ENCODE peak calls at places on chromosomes 11 and 22, in eight cellular contexts. J is adrenal gland, E is ovary, O is foreskin fibroblast, K is pancreas, B is HL-60, Y is AG04449, C is A549. L is an unnamed sample.

GRCh38 chr11:133239530-133239929 is 292.8 kb downstream of the OPCML start:
- DNase-seq in E (no peak), B (no peak), Y (no peak), O (no peak), C (no peak), J (no peak), K (no peak), L (no peak)

GRCh38 chr11:26792956-26793355 is 71.1 kb upstream of the SLC5A12 start:
- DNase-seq in K (no peak), Y (peak; percentile 55), J (no peak), E (no peak), B (no peak), O (peak; percentile 26), C (no peak), L (no peak)

GRCh38 chr11:70002433-70002832 is 75.7 kb upstream of the ANO1 start:
- DNase-seq in B (peak; percentile 22), O (no peak), Y (no peak), J (no peak), C (no peak), K (no peak), E (no peak), L (no peak)

GRCh38 chr11:45646275-45646970 is 19.0 kb downstream of the CHST1 start:
- DNase-seq in K (no peak), J (no peak), E (no peak), Y (no peak), B (no peak), C (peak; percentile 17), O (peak; percentile 20), L (no peak)

GRCh38 chr11:86869966-86870570 is 69.7 kb downstream of the PRSS23 start:
- DNase-seq in E (peak; percentile 81), B (peak; percentile 16), C (peak; percentile 54), J (peak; percentile 61), K (peak; percentile 42), O (peak; percentile 57), Y (no peak), L (peak; percentile 7)

GRCh38 chr22:43429426-43429825 is 17.6 kb downstream of the MPPED1 start:
- DNase-seq in E (no peak), O (no peak), C (no peak), Y (no peak), B (no peak), K (no peak), J (no peak), L (no peak)

GRCh38 chr11:17722000-17722643 is 2.8 kb downstream of the MYOD1 start:
- DNase-seq in B (peak; percentile 51), J (no peak), K (no peak), E (no peak), O (no peak), C (peak; percentile 56), Y (no peak), L (no peak)

GRCh38 chr11:111691176-111691575 is 75.0 kb downstream of the PPP2R1B start:
- DNase-seq in C (no peak), J (no peak), K (no peak), B (no peak), O (no peak), Y (no peak), E (no peak), L (no peak)

GRCh38 chr11:13055200-13055599 is 46.1 kb downstream of the RASSF10 start:
- DNase-seq in J (no peak), O (no peak), E (no peak), K (no peak), Y (no peak), B (no peak), C (no peak), L (no peak)

GRCh38 chr11:96758957-96759356 is 369.1 kb downstream of the JRKL start:
- DNase-seq in Y (no peak), K (no peak), E (no peak), B (no peak), C (no peak), O (no peak), J (no peak), L (no peak)

GRCh38 chr11:27304514-27304913 is 58.5 kb downstream of the CCDC34 start:
- DNase-seq in K (no peak), Y (no peak), C (no peak), O (no peak), J (no peak), B (no peak), E (no peak), L (no peak)

GRCh38 chr11:31818874-31819331 is 7.8 kb upstream of the PAX6 start:
- DNase-seq in J (no peak), O (no peak), B (no peak), E (no peak), C (no peak), Y (no peak), K (no peak), L (no peak)

GRCh38 chr11:119618208-119618909 is 110.6 kb downstream of the NECTIN1 start:
- DNase-seq in C (no peak), Y (no peak), K (no peak), E (no peak), J (peak; percentile 32), B (peak; percentile 29), O (no peak), L (no peak)

GRCh38 chr11:57476223-57476882 is 16.0 kb downstream of the RTN4RL2 start:
- DNase-seq in O (peak; percentile 28), J (peak; percentile 50), Y (no peak), B (no peak), K (peak; percentile 75), E (peak; percentile 56), C (no peak), L (no peak)

GRCh38 chr11:127247261-127247660 is 246.7 kb upstream of the KIRREL3 start:
- DNase-seq in E (no peak), B (no peak), Y (no peak), K (no peak), O (no peak), J (no peak), C (no peak), L (no peak)

GRCh38 chr11:75478690-75479597 is 45.9 kb upstream of the KLHL35 start:
- DNase-seq in O (no peak), B (no peak), Y (no peak), K (no peak), J (no peak), E (no peak), C (no peak), L (no peak)

GRCh38 chr11:76293189-76293631 is 86.9 kb upstream of the WNT11 start:
- DNase-seq in J (no peak), K (no peak), C (no peak), O (no peak), B (no peak), Y (no peak), E (no peak), L (no peak)

GRCh38 chr22:23094695-23095466 is 24.6 kb downstream of the GNAZ start:
- DNase-seq in C (no peak), O (no peak), J (no peak), K (no peak), B (no peak), Y (no peak), E (no peak), L (no peak)

GRCh38 chr11:61609970-61610347 is 29.1 kb upstream of the SYT7 start:
- DNase-seq in C (peak; percentile 35), Y (no peak), K (peak; percentile 47), E (no peak), O (no peak), J (no peak), B (peak; percentile 29), L (no peak)
- TF ChIP-seq CTCF in C (no peak), Y (no peak), K (no peak), E (no peak), O (no peak), J (no peak), B (no peak), L (peak; percentile 17)

DNA sequence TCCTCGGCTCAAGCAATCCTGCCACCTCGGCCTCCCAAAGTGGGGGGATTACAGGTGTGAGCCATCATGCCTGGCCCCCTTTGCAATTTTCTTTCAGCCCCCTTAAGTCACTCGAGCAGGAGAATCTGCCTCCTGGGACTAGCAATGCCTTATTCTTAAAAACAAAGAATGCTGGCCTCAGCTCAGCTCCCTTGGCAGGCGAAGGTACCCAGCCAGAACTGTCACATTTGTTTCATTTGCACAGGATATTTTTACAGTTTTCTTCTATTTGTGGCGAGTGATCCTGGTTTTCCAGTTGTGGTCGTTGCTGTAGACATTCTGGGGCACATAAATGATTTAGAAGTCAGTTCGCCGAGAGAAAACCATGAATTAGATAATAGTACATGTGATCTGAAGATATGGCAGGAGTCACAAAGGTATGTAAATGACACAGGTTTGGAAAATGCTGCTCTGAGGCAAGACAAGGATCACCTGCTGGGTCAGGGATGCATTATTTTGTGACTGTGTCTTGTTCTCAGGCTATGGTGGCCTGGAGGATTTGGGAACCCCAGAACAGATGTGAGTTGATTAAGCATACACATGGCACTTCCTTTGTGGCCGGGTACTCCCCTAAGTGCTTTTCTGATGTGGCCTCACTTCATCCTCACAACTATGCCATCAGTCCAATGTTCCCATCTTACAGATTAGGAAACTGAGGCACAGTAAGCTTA is 51.2 kb upstream of the SLC22A12 start:
- DNase-seq in O (no peak), Y (no peak), B (peak; percentile 23), J (no peak), E (no peak), K (no peak), C (no peak), L (no peak)
- H3K4me3 ChIP-seq in O (no peak overlapping the region), Y (no peak overlapping the region), B (no peak overlapping the region), J (no peak overlapping the region), E (no peak overlapping the region), K (no peak overlapping the region), C (no peak overlapping the region), L (no peak overlapping the region)

DNA sequence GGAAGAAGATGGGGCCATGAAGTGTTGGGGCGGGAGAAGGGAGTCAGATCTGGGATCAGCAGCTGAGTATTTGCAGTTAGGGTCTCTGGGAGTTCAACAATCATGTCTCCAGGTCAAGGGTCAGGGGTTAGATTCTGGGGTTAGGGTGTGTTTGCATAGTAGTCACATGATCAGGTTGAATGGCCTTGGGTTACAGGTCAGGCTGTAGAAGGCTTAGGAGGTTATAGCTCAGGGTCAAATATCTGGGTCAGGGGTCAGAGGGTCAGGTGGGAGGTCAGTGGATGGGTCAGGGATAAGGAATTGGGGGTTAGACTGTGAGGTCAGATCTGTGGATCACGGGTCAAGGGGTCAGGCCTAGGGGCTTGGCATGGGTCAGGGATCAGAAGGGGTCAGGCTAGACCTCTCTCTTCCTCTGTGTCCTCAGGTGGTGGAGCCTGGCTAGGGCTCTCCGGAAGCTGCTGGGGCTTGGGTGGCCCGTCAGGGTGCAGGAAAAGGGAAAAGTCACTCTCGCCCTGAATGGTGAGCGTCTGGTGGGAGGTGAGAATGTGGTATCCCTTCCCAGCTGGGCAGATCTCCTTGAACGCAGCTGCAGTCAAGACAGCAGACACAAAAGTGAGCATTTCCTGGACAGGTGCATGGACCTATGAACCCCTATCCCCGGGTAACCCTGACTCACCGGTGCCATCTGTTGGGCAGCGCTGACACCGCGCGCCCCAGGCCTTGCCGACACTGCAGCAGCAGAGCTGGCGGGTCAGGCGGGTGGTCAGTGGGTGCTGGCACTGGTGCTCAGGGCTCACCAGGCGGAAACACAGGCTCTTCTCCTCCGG is 6.4 kb downstream of the LTBP3 start:
- DNase-seq in J (no peak), B (peak; percentile 69), C (peak; percentile 81), K (peak; percentile 84), Y (no peak), E (no peak), O (no peak), L (no peak)
- TF ChIP-seq CTCF in J (peak; percentile 26), B (peak; percentile 67), C (peak; percentile 54), K (peak; percentile 42), Y (peak; percentile 56), E (no peak), O (peak; percentile 19), L (peak; percentile 55)

DNA sequence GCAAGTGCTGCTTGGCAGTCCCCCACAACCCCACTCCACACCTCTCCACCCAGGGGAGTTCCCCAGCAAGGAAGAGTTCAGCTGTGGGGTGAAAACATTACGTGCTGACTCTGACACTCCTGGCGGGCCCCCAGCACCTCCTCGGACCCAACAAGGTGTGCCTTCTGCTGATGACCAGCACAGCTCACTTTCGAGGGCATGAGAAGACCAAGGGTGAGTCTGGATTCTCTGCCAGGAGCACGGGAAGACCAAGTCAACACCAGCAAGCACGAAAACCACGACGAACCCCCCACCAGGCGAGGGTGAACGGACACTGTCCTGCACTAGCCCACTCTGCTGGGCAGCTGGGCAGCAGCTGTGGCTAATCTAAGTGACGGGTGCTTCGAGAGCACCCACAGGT is 1.4 kb downstream of the ALG12 start:
- DNase-seq in C (no peak), E (no peak), J (no peak), K (peak; percentile 34), B (no peak), O (no peak), Y (no peak), L (no peak)
- H3K4me3 ChIP-seq in C (no peak overlapping the region), E (no peak overlapping the region), J (no peak overlapping the region), K (no peak overlapping the region), B (no peak overlapping the region), O (no peak overlapping the region), Y (no peak overlapping the region), L (no peak overlapping the region)